ENCODE peak calls at places on chromosomes 11 and 22, in seven cellular contexts. H, G, B, N, P, J and E are unnamed samples. For H3K4me1, the result is how much of the 10 kb centered on the place peaks cover.

GRCh38 chr11:11397043-11397415 is 44.0 kb upstream of the CSNK2A3 start:
- DNase-seq in H (no peak), G (no peak), B (no peak), N (no peak), P (peak), J (no peak), E (no peak)

GRCh38 chr11:9814108-9814507 is 150.2 kb downstream of the SWAP70 start:
- DNase-seq in H (no peak), G (no peak), B (no peak), N (no peak), P (no peak), J (no peak), E (no peak)

GRCh38 chr11:64357904-64358535 is 942 bp upstream of the RPS6KA4 start:
- DNase-seq in H (no peak), G (no peak), B (no peak), N (no peak), P (no peak), J (no peak), E (peak)

GRCh38 chr22:29055192-29055830 is 6.3 kb downstream of the C22orf31 start:
- DNase-seq in H (peak), G (no peak), B (no peak), N (no peak), P (no peak), J (no peak), E (no peak)

GRCh38 chr11:100235085-100235484 is 452.0 kb upstream of the ARHGAP42 start:
- DNase-seq in H (no peak), G (no peak), B (no peak), N (no peak), P (no peak), J (no peak), E (no peak)

GRCh38 chr11:73213196-73214143 is 4.6 kb upstream of the P2RY2 start:
- DNase-seq in H (no peak), G (no peak), B (no peak), N (no peak), P (no peak), J (no peak), E (no peak)

GRCh38 chr11:11849127-11849746 is 7.5 kb downstream of the USP47 start:
- DNase-seq in H (peak), G (peak), B (peak), N (peak), P (peak), J (peak), E (peak)

GRCh38 chr11:105611837-105612480 is 2.1 kb downstream of the GRIA4 start:
- DNase-seq in H (peak), G (no peak), B (no peak), N (no peak), P (no peak), J (no peak), E (no peak)

GRCh38 chr11:15627560-15627959 is 512.8 kb downstream of the INSC start:
- DNase-seq in H (no peak), G (no peak), B (no peak), N (no peak), P (peak), J (no peak), E (no peak)

GRCh38 chr22:35622132-35622913 is 5.2 kb upstream of the MB start:
- DNase-seq in H (peak), G (no peak), B (peak), N (peak), P (no peak), J (no peak), E (no peak)

GRCh38 chr11:70335511-70335910 is 62.8 kb upstream of the CTTN start:
- DNase-seq in H (no peak), G (no peak), B (no peak), N (no peak), P (no peak), J (no peak), E (no peak)

GRCh38 chr11:46969379-46969778 is 32.8 kb downstream of the CSTPP1 start:
- DNase-seq in H (no peak), G (no peak), B (no peak), N (no peak), P (no peak), J (no peak), E (no peak)

GRCh38 chr11:126159719-126160344 is 51.6 kb downstream of the RPUSD4 start:
- DNase-seq in H (peak), G (no peak), B (no peak), N (no peak), P (no peak), J (no peak), E (no peak)

GRCh38 chr11:96238563-96239166 is 104.3 kb downstream of the MAML2 start:
- DNase-seq in H (no peak), G (no peak), B (no peak), N (no peak), P (peak), J (no peak), E (no peak)

GRCh38 chr11:40228671-40229070 is 1230.8 kb downstream of the LRRC4C start:
- DNase-seq in H (no peak), G (no peak), B (no peak), N (no peak), P (no peak), J (no peak), E (no peak)

GRCh38 chr11:120546312-120547205 is 35.0 kb downstream of the GRIK4 start:
- DNase-seq in H (peak), G (peak), B (peak), N (no peak), P (peak), J (peak), E (no peak)

GRCh38 chr11:12981879-12982531 is 27.1 kb upstream of the RASSF10 start:
- DNase-seq in H (peak), G (no peak), B (no peak), N (no peak), P (peak), J (no peak), E (no peak)

GRCh38 chr11:56910785-56911184 is 77.9 kb upstream of the OR5AK2 start:
- DNase-seq in H (no peak), G (no peak), B (no peak), N (no peak), P (no peak), J (no peak), E (no peak)

GRCh38 chr11:95734009-95734572 is 55.5 kb downstream of the FAM76B start:
- DNase-seq in H (no peak), G (peak), B (no peak), N (no peak), P (no peak), J (no peak), E (no peak)

GRCh38 chr11:71458146-71459070 is 5.4 kb downstream of the NADSYN1 start:
- DNase-seq in H (no peak), G (no peak), B (no peak), N (no peak), P (no peak), J (no peak), E (no peak)

GRCh38 chr11:47435687-47436086 is 9.4 kb upstream of the PSMC3 start:
- DNase-seq in H (no peak), G (no peak), B (no peak), N (no peak), P (no peak), J (no peak), E (no peak)

GRCh38 chr11:115241899-115242298 is 262.3 kb downstream of the CADM1 start:
- DNase-seq in H (no peak), G (no peak), B (no peak), N (no peak), P (no peak), J (no peak), E (no peak)

GRCh38 chr11:133945087-133945974 is 11.4 kb downstream of the IGSF9B start:
- DNase-seq in H (no peak), G (no peak), B (no peak), N (peak), P (peak), J (no peak), E (peak)

GRCh38 chr22:24208012-24208749 is 26.9 kb downstream of the SUSD2 start:
- DNase-seq in H (no peak), G (peak), B (peak), N (peak), P (peak), J (peak), E (no peak)

GRCh38 chr11:102915044-102915375 is 40.2 kb upstream of the MMP12 start:
- DNase-seq in H (no peak), G (no peak), B (no peak), N (no peak), P (no peak), J (no peak), E (no peak)

GRCh38 chr22:30007361-30007760 is 72.9 kb upstream of the HORMAD2 start:
- DNase-seq in H (no peak), G (no peak), B (no peak), N (no peak), P (no peak), J (no peak), E (no peak)

GRCh38 chr11:12074529-12075195 is 35.7 kb upstream of the MICAL2 start:
- DNase-seq in H (no peak), G (no peak), B (no peak), N (no peak), P (no peak), J (no peak), E (no peak)

GRCh38 chr11:130476200-130476921 is 27.9 kb downstream of the ADAMTS15 start:
- DNase-seq in H (no peak), G (no peak), B (no peak), N (peak), P (peak), J (no peak), E (no peak)

GRCh38 chr11:19116315-19116970 is 525 bp upstream of the ZDHHC13 start:
- DNase-seq in H (peak), G (no peak), B (no peak), N (no peak), P (no peak), J (no peak), E (no peak)

GRCh38 chr11:26335903-26336302 is 4.0 kb downstream of the ANO3 start:
- DNase-seq in H (no peak), G (no peak), B (no peak), N (no peak), P (no peak), J (no peak), E (no peak)

GRCh38 chr11:26330255-26330654 is 1.7 kb upstream of the ANO3 start:
- DNase-seq in H (no peak), G (no peak), B (no peak), N (no peak), P (no peak), J (no peak), E (no peak)

GRCh38 chr11:26332572-26332915 is 614 bp downstream of the ANO3 start:
- DNase-seq in H (no peak), G (no peak), B (no peak), N (no peak), P (no peak), J (no peak), E (no peak)

GRCh38 chr11:26333906-26334305 is 2.0 kb downstream of the ANO3 start:
- DNase-seq in H (no peak), G (no peak), B (no peak), N (no peak), P (no peak), J (no peak), E (no peak)

DNA sequence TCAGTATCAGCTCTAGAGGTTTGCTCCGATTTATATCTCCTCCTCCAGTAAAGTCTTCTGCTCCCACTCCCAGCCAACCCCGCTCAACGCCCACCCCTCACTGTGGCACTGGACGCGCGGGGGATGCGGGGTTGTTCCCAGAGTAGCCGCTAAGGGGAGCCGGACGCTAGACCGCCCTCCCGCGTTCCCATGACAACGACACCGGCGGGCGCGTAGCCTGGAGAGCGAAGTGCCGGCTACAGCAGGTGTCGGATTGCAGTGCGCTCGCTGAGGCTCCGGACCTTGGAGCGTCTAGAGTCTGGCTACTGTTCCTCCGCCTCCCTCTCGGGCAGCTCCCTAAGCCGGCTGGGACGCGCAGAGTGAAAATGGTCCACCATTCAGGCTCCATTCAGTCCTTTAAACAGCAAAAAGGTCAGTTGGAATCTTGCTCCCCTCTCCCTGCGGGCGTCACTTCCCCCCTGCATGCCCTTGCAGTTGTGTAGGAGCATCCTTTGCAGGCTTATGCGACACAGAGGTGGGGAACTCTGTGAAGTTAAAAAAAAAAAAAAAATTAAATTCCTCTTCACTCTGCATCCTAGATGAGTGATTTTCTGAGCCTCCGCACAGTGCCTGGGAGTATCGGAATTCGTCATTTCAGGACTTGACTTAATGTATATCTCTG is at the start of gene ANO3:
- DNase-seq in H (peak), G (peak), B (peak), N (peak), P (peak), J (peak), E (no peak)
- H3K4me3 ChIP-seq in H (peak), G (no peak), B (peak), N (peak), P (no peak), J (no peak), E (no peak)

DNA sequence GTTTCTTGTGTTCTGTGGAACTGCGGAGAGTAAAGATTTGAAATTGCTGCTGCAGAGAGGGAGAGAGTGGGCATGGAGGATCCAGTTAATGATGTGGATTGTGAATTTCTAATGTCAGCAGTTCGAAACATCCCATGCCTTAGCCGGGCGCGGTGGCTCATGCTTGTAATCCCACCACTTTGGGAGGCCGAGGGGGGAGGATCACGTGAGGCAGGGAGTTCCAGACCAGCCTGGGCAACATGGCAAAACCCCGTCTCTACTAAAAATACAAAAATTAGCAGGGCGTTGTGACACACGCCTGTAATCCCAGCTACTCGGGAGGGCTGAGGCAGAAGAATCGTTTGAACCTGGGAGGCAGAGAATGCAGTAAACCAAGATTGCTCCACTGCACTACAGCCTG is 1.1 kb upstream of the CAVIN3 start:
- DNase-seq in H (no peak), G (no peak), B (no peak), N (no peak), P (no peak), J (no peak), E (no peak)
- H3K4me1 ChIP-seq in H (under half), G (under half), B (under half), N (half or more), P (under half), J (under half), E (under half)

GRCh38 chr11:408154-409007 is 6.4 kb downstream of the SIGIRR start:
- DNase-seq in H (no peak), G (no peak), B (peak), N (no peak), P (no peak), J (no peak), E (no peak)

GRCh38 chr11:409008-409599 is 5.7 kb downstream of the SIGIRR start:
- DNase-seq in H (no peak), G (no peak), B (peak), N (no peak), P (no peak), J (no peak), E (no peak)

GRCh38 chr11:405976-406795 is 8.6 kb downstream of the SIGIRR start:
- DNase-seq in H (no peak), G (no peak), B (peak), N (no peak), P (no peak), J (no peak), E (no peak)

GRCh38 chr11:406796-407650 is 7.8 kb downstream of the SIGIRR start:
- DNase-seq in H (peak), G (peak), B (peak), N (peak), P (peak), J (peak), E (peak)

DNA sequence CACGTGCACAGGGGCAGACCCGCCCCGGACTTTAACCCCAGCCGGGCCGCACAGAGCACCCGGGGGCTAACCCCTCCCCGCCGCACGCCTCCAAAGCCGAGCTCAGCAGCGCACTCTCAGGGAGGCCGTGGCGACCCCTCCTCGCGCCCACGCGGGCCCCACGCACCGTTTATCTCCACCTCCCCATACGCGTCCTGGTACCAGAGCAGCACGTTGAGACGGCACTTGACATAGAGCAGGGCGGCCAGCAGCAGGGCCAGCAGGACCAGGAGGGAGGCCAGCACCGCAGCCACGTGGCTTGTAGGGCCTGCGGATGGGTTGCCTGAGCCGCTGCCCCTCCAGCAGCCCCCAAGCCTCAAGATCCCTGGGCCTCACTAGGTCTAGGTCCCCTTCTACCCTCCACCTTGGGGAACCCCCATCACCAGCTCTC is 7.1 kb downstream of the SIGIRR start:
- DNase-seq in H (no peak), G (no peak), B (peak), N (no peak), P (no peak), J (no peak), E (no peak)
- H3K27ac ChIP-seq in H (no peak), G (no peak), B (peak), N (peak), P (no peak), J (no peak), E (no peak)

GRCh38 chr11:117096140-117096972 is 1.9 kb downstream of the SIK3 start:
- DNase-seq in H (peak), G (no peak), B (no peak), N (no peak), P (no peak), J (no peak), E (no peak)
- H3K4me3 ChIP-seq in H (peak), G (no peak), B (peak), N (peak), P (peak), J (no peak), E (peak)

DNA sequence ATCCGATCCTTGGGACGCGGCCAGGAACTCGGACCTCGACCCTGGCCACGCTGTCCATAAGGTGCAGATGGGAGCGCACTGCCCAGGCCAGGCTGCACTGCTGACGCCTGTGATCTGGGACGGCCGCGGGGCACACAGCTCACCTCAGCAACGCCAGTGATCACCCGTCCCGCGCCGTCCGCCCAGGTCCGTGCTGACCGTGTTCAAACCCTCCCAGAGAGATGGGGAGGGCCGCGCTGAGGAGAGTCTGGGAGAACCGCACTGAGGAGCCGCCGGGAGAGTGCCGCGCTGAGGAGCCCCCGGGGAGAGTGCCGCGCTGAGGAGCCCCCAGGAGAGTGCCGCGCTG is 636 bp downstream of the KCNQ1OT1 start:
- DNase-seq in H (peak), G (peak), B (peak), N (no peak), P (peak), J (no peak), E (no peak)
- H3K4me1 ChIP-seq in H (under half), G (under half), B (under half), N (under half), P (under half), J (under half), E (under half)

GRCh38 chr22:21634081-21634480 is 1.5 kb downstream of the CCDC116 start:
- DNase-seq in H (no peak), G (no peak), B (no peak), N (no peak), P (no peak), J (no peak), E (no peak)
- H3K27ac ChIP-seq in H (no peak), G (no peak), B (no peak), N (no peak), P (no peak), J (no peak), E (no peak)